ENCODE peak calls at places on chromosomes 12 and 14, in four cellular contexts. G is psoas muscle, V is hepatocyte, O is SK-N-SH. L is an unnamed sample. For H3K27me3, the result is how much of the 10 kb centered on the place peaks cover.

GRCh38 chr12:105100998-105101397 is 6.5 kb upstream of the WASHC4 start:
- DNase-seq in G (no peak), V (no peak), O (no peak), L (peak)

GRCh38 chr12:10716277-10716676 is 6.8 kb downstream of the YBX3 start:
- DNase-seq in G (no peak), V (no peak), O (no peak), L (no peak)

GRCh38 chr12:104805186-104805585 is 152.9 kb downstream of the SLC41A2 start:
- DNase-seq in G (no peak), V (no peak), O (no peak), L (peak)

GRCh38 chr12:11069854-11070253 is 7.8 kb upstream of the TAS2R46 start:
- DNase-seq in G (no peak), V (no peak), O (no peak), L (no peak)

GRCh38 chr14:77407158-77407557 is 16.2 kb downstream of the NOXRED1 start:
- DNase-seq in G (no peak), V (no peak), O (no peak), L (no peak)

GRCh38 chr12:113142173-113142885 is 6.8 kb upstream of the RASAL1 start:
- DNase-seq in G (no peak), V (no peak), O (peak), L (no peak)

GRCh38 chr12:131222271-131223139 is 268.8 kb downstream of the ADGRD1 start:
- DNase-seq in G (no peak), V (no peak), O (no peak), L (no peak)

GRCh38 chr14:99268776-99269510 is 3.1 kb downstream of the BCL11B start:
- DNase-seq in G (no peak), V (no peak), O (no peak), L (no peak)

GRCh38 chr12:93434305-93434704 is 7.4 kb downstream of the UBE2N start:
- DNase-seq in G (no peak), V (no peak), O (no peak), L (no peak)

GRCh38 chr14:89386214-89386886 is 30.7 kb downstream of the FOXN3 start:
- DNase-seq in G (peak), V (no peak), O (no peak), L (no peak)

GRCh38 chr12:104566244-104566993 is 109.7 kb downstream of the CHST11 start:
- DNase-seq in G (no peak), V (no peak), O (no peak), L (no peak)

GRCh38 chr12:93165384-93165932 is 212.3 kb upstream of the NUDT4 start:
- DNase-seq in G (no peak), V (no peak), O (no peak), L (no peak)

GRCh38 chr12:12803186-12803585 is 10.0 kb upstream of the DDX47 start:
- DNase-seq in G (peak), V (peak), O (peak), L (no peak)

GRCh38 chr12:48615681-48616080 is 45.8 kb upstream of the LALBA start:
- DNase-seq in G (no peak), V (no peak), O (no peak), L (no peak)

GRCh38 chr12:59940676-59941342 is 345.0 kb downstream of the SLC16A7 start:
- DNase-seq in G (no peak), V (peak), O (no peak), L (no peak)

GRCh38 chr14:65949711-65950516 is 536.3 kb upstream of the CCDC196 start:
- DNase-seq in G (peak), V (peak), O (no peak), L (peak)

GRCh38 chr12:90013409-90013808 is 304.8 kb upstream of the ATP2B1 start:
- DNase-seq in G (no peak), V (peak), O (no peak), L (no peak)

GRCh38 chr12:93164103-93164880 is 213.4 kb upstream of the NUDT4 start:
- DNase-seq in G (no peak), V (no peak), O (no peak), L (no peak)

GRCh38 chr12:89064151-89064550 is 288.1 kb downstream of the DUSP6 start:
- DNase-seq in G (no peak), V (no peak), O (no peak), L (no peak)

GRCh38 chr12:105538880-105539279 is 208.4 kb downstream of the C12orf75 start:
- DNase-seq in G (no peak), V (no peak), O (no peak), L (no peak)

GRCh38 chr14:75069811-75070145 is 337 bp downstream of the ZC2HC1C start:
- DNase-seq in G (no peak), V (no peak), O (no peak), L (peak)

GRCh38 chr14:105859717-105860614 is 333.6 kb downstream of the TMEM121 start:
- DNase-seq in G (peak), V (no peak), O (no peak), L (no peak)

GRCh38 chr12:53063708-53064612 is 14.1 kb downstream of the TNS2 start:
- DNase-seq in G (peak), V (peak), O (no peak), L (no peak)

GRCh38 chr14:75196468-75196867 is 20.1 kb upstream of the TMED10 start:
- DNase-seq in G (no peak), V (peak), O (no peak), L (no peak)

GRCh38 chr14:106459971-106460730 is 933.8 kb downstream of the TMEM121 start:
- DNase-seq in G (no peak), V (no peak), O (no peak), L (no peak)

GRCh38 chr14:80787876-80788275 is 153.7 kb downstream of the CEP128 start:
- DNase-seq in G (no peak), V (no peak), O (no peak), L (no peak)

GRCh38 chr12:5535531-5535930 is 103.6 kb downstream of the NTF3 start:
- DNase-seq in G (no peak), V (no peak), O (no peak), L (no peak)

GRCh38 chr12:3436496-3437060 is 54.4 kb upstream of the PRMT8 start:
- DNase-seq in G (no peak), V (no peak), O (peak), L (no peak)

GRCh38 chr12:124665516-124665915 is 98.1 kb upstream of the NCOR2 start:
- DNase-seq in G (no peak), V (no peak), O (no peak), L (peak)

GRCh38 chr14:95455246-95455645 is 61.2 kb downstream of the SYNE3 start:
- DNase-seq in G (no peak), V (no peak), O (no peak), L (no peak)

GRCh38 chr14:95453713-95453980 is 62.8 kb downstream of the SYNE3 start:
- DNase-seq in G (no peak), V (no peak), O (no peak), L (no peak)

GRCh38 chr14:95452890-95453712 is 63.3 kb downstream of the SYNE3 start:
- DNase-seq in G (no peak), V (no peak), O (no peak), L (no peak)

GRCh38 chr14:95449131-95449530 is 67.3 kb downstream of the SYNE3 start:
- DNase-seq in G (no peak), V (no peak), O (no peak), L (no peak)

DNA sequence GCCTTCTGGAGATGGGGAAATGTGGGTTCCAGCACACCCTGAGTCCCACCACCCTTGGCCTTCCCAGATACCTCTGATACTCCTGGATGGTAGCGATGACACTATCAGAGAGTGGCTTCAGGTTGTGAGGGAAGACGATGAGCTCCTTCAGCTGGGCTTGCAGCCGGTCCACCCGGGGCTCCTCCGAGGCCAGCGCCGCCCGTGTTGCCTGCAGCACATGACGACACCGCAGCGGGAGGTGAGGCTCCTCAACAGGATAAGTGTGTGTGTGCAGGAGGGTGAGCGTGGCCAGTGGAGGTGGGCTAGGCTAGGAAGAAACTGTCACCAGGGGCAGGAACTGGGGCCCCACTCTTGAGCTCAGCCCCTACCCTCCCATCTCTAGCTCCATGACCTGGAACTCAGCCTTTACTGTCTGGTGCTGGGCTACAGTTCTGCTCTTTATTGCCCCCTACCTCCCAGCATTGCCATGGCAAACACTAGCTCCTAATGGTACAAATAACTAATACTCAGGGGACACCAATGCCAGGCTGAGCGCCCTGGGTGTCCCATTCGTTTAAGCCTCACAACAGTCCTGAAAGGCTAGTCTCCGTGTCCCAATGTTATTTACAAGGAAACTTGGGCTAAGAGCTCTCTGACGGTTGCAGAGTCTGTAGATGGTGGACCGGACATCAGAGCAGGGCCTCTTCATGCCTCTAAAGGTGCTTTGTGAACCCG is 64.1 kb downstream of the SYNE3 start:
- DNase-seq in G (no peak), V (no peak), O (peak), L (peak)
- TF ChIP-seq CTCF in G (peak), V (peak), O (peak), L (peak)

GRCh38 chr14:69574266-69574953 is at the start of gene CCDC177:
- DNase-seq in G (peak), V (peak), O (peak), L (peak)
- H3K27me3 ChIP-seq in G (under half), V (under half), O (under half), L (half or more)

DNA sequence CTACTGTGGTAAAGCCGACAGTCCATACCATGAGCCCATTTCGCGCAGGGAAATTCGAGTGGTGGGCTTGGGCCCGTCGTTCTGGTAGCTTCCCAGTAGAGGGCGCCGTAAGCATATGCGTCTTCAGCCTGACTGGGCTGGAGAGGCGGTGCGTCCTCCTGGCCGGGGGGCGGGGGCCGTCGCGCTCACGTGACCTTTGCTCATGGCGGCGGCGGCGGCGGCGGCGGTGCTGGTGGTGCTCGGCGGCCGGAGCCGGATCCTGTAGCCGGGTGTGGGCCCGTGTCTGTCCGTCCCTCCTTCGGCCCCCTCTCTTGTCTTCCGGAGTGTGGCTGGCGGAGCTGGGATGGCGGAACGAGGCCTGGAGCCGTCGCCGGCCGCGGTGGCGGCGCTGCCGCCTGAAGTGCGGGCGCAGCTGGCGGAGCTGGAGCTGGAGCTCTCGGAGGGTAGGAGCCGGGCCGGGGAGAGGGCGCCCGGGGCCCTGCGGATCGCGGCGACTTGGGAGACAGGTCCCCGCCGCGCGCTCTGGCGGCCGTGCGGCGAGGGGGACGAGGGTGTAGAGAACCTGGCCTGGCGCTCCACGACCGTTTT is at the start of gene DIP2B:
- DNase-seq in G (peak), V (peak), O (peak), L (peak)
- H3K27ac ChIP-seq in G (peak), V (peak), O (peak), L (peak)

GRCh38 chr14:100846309-100846859 is 20.5 kb downstream of the MEG3 start:
- DNase-seq in G (no peak), V (no peak), O (no peak), L (no peak)
- TF ChIP-seq CTCF in G (no peak), V (no peak), O (no peak), L (no peak)

GRCh38 chr12:67299526-67299925 is 30.4 kb downstream of the CAND1 start:
- DNase-seq in G (no peak), V (no peak), O (no peak), L (no peak)
- H3K27me3 ChIP-seq in G (under half), V (under half), O (under half), L (under half)

GRCh38 chr14:92589213-92589852 is 75.8 kb downstream of the RIN3 start:
- DNase-seq in G (no peak), V (peak), O (no peak), L (peak)
- H3K27ac ChIP-seq in G (no peak), V (no peak), O (no peak), L (no peak)

DNA sequence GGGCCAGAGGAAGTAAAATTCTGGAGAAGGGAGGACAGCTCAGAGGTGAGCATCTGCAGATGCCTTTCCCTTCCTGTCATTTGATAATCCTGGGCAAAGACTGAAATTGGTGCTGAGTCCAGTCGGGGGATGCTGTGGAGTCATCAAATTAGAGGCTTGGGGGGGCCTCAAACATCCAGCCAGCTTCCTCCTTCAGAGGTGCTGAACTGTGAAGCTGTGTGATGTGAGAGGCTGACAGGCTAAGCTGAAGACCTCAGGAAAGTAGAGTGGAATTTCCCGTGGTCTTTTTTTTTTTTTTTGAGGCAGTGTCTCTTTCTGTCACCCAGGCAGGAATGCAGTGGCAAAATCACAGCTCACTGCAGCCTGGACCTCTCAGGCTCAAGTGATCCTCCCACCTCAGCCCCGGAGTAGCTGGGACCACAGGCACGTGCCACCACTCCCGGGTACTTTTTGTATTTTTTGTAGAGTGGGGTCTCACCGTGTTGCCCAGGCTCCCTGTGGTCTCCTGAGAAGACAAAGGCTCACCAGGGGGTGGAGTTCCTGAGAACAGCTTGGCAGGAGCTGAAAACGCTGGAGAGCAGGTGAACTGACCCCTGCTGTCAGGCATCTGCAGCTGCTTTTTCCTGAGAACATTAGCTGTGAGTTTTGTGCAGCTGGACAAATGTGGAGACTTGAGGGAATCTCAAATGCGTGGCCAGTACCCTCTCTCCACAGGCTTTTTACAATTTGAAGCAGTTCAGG is 6.1 kb upstream of the TCL1B start:
- DNase-seq in G (no peak), V (peak), O (no peak), L (peak)
- TF ChIP-seq CTCF in G (no peak), V (peak), O (no peak), L (no peak)

GRCh38 chr12:51901121-51901812 is 6.0 kb upstream of the ACVRL1 start:
- DNase-seq in G (no peak), V (peak), O (peak), L (no peak)
- H3K27me3 ChIP-seq in G (under half), V (under half), O (under half), L (under half)

L was measured in cardiac muscle cell.